ENCODE peak calls at places on chromosomes 4 and X, in five cellular contexts. One of them, this sample, is unnamed.

GRCh38 chr4:183522821-183523220 is 18.0 kb downstream of the ING2 start:
- DNase-seq in activated T-helper 9 cell treated with anti-CD3 and anti-CD28 coated beads, Interleukin-2, amount 50 U/mL, for 16 hours: no peak
- DNase-seq in AG08396: no peak
- DNase-seq in left lung: no peak
- DNase-seq in esophagus squamous epithelium: no peak
- DNase-seq in this sample: no peak

GRCh38 chr4:154877110-154877760 is 96.2 kb downstream of the RBM46 start:
- DNase-seq in esophagus squamous epithelium: no peak
- DNase-seq in activated T-helper 9 cell treated with anti-CD3 and anti-CD28 coated beads, Interleukin-2, amount 50 U/mL, for 16 hours: no peak
- DNase-seq in left lung: peak
- DNase-seq in AG08396: no peak
- DNase-seq in this sample: no peak

GRCh38 chr4:6277935-6278800 is 8.5 kb downstream of the WFS1 start:
- DNase-seq in AG08396: no peak
- DNase-seq in left lung: peak
- DNase-seq in activated T-helper 9 cell treated with anti-CD3 and anti-CD28 coated beads, Interleukin-2, amount 50 U/mL, for 16 hours: no peak
- DNase-seq in esophagus squamous epithelium: no peak
- DNase-seq in this sample: no peak

GRCh38 chr4:183996868-183997267 is 91.8 kb downstream of the STOX2 start:
- DNase-seq in AG08396: peak
- DNase-seq in esophagus squamous epithelium: no peak
- DNase-seq in activated T-helper 9 cell treated with anti-CD3 and anti-CD28 coated beads, Interleukin-2, amount 50 U/mL, for 16 hours: no peak
- DNase-seq in left lung: no peak
- DNase-seq in this sample: no peak

GRCh38 chr4:80196259-80197131 is 808 bp upstream of the PRDM8 start:
- DNase-seq in AG08396: no peak
- DNase-seq in left lung: peak
- DNase-seq in esophagus squamous epithelium: no peak
- DNase-seq in activated T-helper 9 cell treated with anti-CD3 and anti-CD28 coated beads, Interleukin-2, amount 50 U/mL, for 16 hours: no peak
- DNase-seq in this sample: no peak

GRCh38 chrX:18210470-18210869 is 10.2 kb downstream of the BEND2 start:
- DNase-seq in AG08396: no peak
- DNase-seq in left lung: no peak
- DNase-seq in activated T-helper 9 cell treated with anti-CD3 and anti-CD28 coated beads, Interleukin-2, amount 50 U/mL, for 16 hours: no peak
- DNase-seq in esophagus squamous epithelium: no peak
- DNase-seq in this sample: no peak

GRCh38 chr4:140372607-140373327 is 679 bp upstream of the SCOC start:
- DNase-seq in activated T-helper 9 cell treated with anti-CD3 and anti-CD28 coated beads, Interleukin-2, amount 50 U/mL, for 16 hours: peak
- DNase-seq in left lung: no peak
- DNase-seq in AG08396: peak
- DNase-seq in esophagus squamous epithelium: no peak
- DNase-seq in this sample: peak

GRCh38 chr4:71259911-71260331 is 78.9 kb upstream of the SLC4A4 start:
- DNase-seq in AG08396: no peak
- DNase-seq in left lung: no peak
- DNase-seq in esophagus squamous epithelium: no peak
- DNase-seq in activated T-helper 9 cell treated with anti-CD3 and anti-CD28 coated beads, Interleukin-2, amount 50 U/mL, for 16 hours: no peak
- DNase-seq in this sample: no peak

GRCh38 chr4:186698028-186698427 is 25.6 kb downstream of the FAT1 start:
- DNase-seq in left lung: no peak
- DNase-seq in AG08396: no peak
- DNase-seq in esophagus squamous epithelium: no peak
- DNase-seq in activated T-helper 9 cell treated with anti-CD3 and anti-CD28 coated beads, Interleukin-2, amount 50 U/mL, for 16 hours: no peak
- DNase-seq in this sample: no peak

GRCh38 chrX:22748093-22748999 is 251.4 kb upstream of the DDX53 start:
- DNase-seq in AG08396: peak
- DNase-seq in esophagus squamous epithelium: no peak
- DNase-seq in left lung: no peak
- DNase-seq in activated T-helper 9 cell treated with anti-CD3 and anti-CD28 coated beads, Interleukin-2, amount 50 U/mL, for 16 hours: no peak
- DNase-seq in this sample: peak

GRCh38 chr4:54709281-54709854 is 51.6 kb downstream of the KIT start:
- DNase-seq in AG08396: no peak
- DNase-seq in activated T-helper 9 cell treated with anti-CD3 and anti-CD28 coated beads, Interleukin-2, amount 50 U/mL, for 16 hours: no peak
- DNase-seq in esophagus squamous epithelium: no peak
- DNase-seq in left lung: no peak
- DNase-seq in this sample: no peak

GRCh38 chr4:77433102-77433733 is 172.4 kb upstream of the CXCL13 start:
- DNase-seq in esophagus squamous epithelium: no peak
- DNase-seq in left lung: no peak
- DNase-seq in activated T-helper 9 cell treated with anti-CD3 and anti-CD28 coated beads, Interleukin-2, amount 50 U/mL, for 16 hours: no peak
- DNase-seq in AG08396: peak
- DNase-seq in this sample: peak

GRCh38 chr4:7140062-7140691 is 52.2 kb upstream of the SORCS2 start:
- DNase-seq in activated T-helper 9 cell treated with anti-CD3 and anti-CD28 coated beads, Interleukin-2, amount 50 U/mL, for 16 hours: no peak
- DNase-seq in esophagus squamous epithelium: no peak
- DNase-seq in AG08396: no peak
- DNase-seq in left lung: no peak
- DNase-seq in this sample: no peak

GRCh38 chr4:53705151-53705764 is 114.0 kb upstream of the LNX1 start:
- DNase-seq in esophagus squamous epithelium: no peak
- DNase-seq in left lung: no peak
- DNase-seq in activated T-helper 9 cell treated with anti-CD3 and anti-CD28 coated beads, Interleukin-2, amount 50 U/mL, for 16 hours: no peak
- DNase-seq in AG08396: no peak
- DNase-seq in this sample: no peak

GRCh38 chr4:24885342-24885741 is 27.5 kb downstream of the CCDC149 start:
- DNase-seq in esophagus squamous epithelium: no peak
- DNase-seq in AG08396: no peak
- DNase-seq in activated T-helper 9 cell treated with anti-CD3 and anti-CD28 coated beads, Interleukin-2, amount 50 U/mL, for 16 hours: no peak
- DNase-seq in left lung: no peak
- DNase-seq in this sample: no peak

GRCh38 chrX:666762-667161 is 36.2 kb downstream of the SHOX start:
- DNase-seq in esophagus squamous epithelium: no peak
- DNase-seq in activated T-helper 9 cell treated with anti-CD3 and anti-CD28 coated beads, Interleukin-2, amount 50 U/mL, for 16 hours: no peak
- DNase-seq in AG08396: no peak
- DNase-seq in left lung: no peak
- DNase-seq in this sample: no peak

GRCh38 chr4:87807402-87807801 is 8.0 kb downstream of the IBSP start:
- DNase-seq in activated T-helper 9 cell treated with anti-CD3 and anti-CD28 coated beads, Interleukin-2, amount 50 U/mL, for 16 hours: no peak
- DNase-seq in left lung: no peak
- DNase-seq in AG08396: no peak
- DNase-seq in esophagus squamous epithelium: no peak
- DNase-seq in this sample: no peak

GRCh38 chr4:1241936-1242505 is 6.9 kb downstream of the CTBP1 start:
- DNase-seq in left lung: peak
- DNase-seq in activated T-helper 9 cell treated with anti-CD3 and anti-CD28 coated beads, Interleukin-2, amount 50 U/mL, for 16 hours: no peak
- DNase-seq in AG08396: peak
- DNase-seq in esophagus squamous epithelium: no peak
- DNase-seq in this sample: no peak

GRCh38 chr4:91243132-91243531 is 1060.6 kb upstream of the GRID2 start:
- DNase-seq in activated T-helper 9 cell treated with anti-CD3 and anti-CD28 coated beads, Interleukin-2, amount 50 U/mL, for 16 hours: no peak
- DNase-seq in AG08396: no peak
- DNase-seq in esophagus squamous epithelium: no peak
- DNase-seq in left lung: no peak
- DNase-seq in this sample: no peak

GRCh38 chr4:128707864-128708263 is 101.6 kb upstream of the JADE1 start:
- DNase-seq in AG08396: peak
- DNase-seq in left lung: no peak
- DNase-seq in activated T-helper 9 cell treated with anti-CD3 and anti-CD28 coated beads, Interleukin-2, amount 50 U/mL, for 16 hours: no peak
- DNase-seq in esophagus squamous epithelium: no peak
- DNase-seq in this sample: no peak

GRCh38 chr4:25107827-25108516 is 52.3 kb downstream of the SEPSECS start:
- DNase-seq in esophagus squamous epithelium: no peak
- DNase-seq in AG08396: no peak
- DNase-seq in activated T-helper 9 cell treated with anti-CD3 and anti-CD28 coated beads, Interleukin-2, amount 50 U/mL, for 16 hours: no peak
- DNase-seq in left lung: no peak
- DNase-seq in this sample: no peak

GRCh38 chrX:10603612-10604011 is 16.8 kb downstream of the MID1 start:
- DNase-seq in left lung: no peak
- DNase-seq in esophagus squamous epithelium: no peak
- DNase-seq in activated T-helper 9 cell treated with anti-CD3 and anti-CD28 coated beads, Interleukin-2, amount 50 U/mL, for 16 hours: no peak
- DNase-seq in AG08396: no peak
- DNase-seq in this sample: no peak

GRCh38 chrX:47191331-47191730 is 2.3 kb upstream of the UBA1 start:
- DNase-seq in left lung: no peak
- DNase-seq in activated T-helper 9 cell treated with anti-CD3 and anti-CD28 coated beads, Interleukin-2, amount 50 U/mL, for 16 hours: peak
- DNase-seq in AG08396: no peak
- DNase-seq in esophagus squamous epithelium: no peak
- DNase-seq in this sample: no peak

GRCh38 chr4:155353923-155354540 is 22.7 kb downstream of the MAP9 start:
- DNase-seq in esophagus squamous epithelium: no peak
- DNase-seq in AG08396: peak
- DNase-seq in left lung: peak
- DNase-seq in activated T-helper 9 cell treated with anti-CD3 and anti-CD28 coated beads, Interleukin-2, amount 50 U/mL, for 16 hours: no peak
- DNase-seq in this sample: no peak

GRCh38 chr4:74032064-74032463 is 6.4 kb downstream of the CXCL3 start:
- DNase-seq in AG08396: no peak
- DNase-seq in esophagus squamous epithelium: no peak
- DNase-seq in activated T-helper 9 cell treated with anti-CD3 and anti-CD28 coated beads, Interleukin-2, amount 50 U/mL, for 16 hours: no peak
- DNase-seq in left lung: no peak
- DNase-seq in this sample: no peak

GRCh38 chrX:44317196-44317595 is 26.3 kb downstream of the EFHC2 start:
- DNase-seq in activated T-helper 9 cell treated with anti-CD3 and anti-CD28 coated beads, Interleukin-2, amount 50 U/mL, for 16 hours: no peak
- DNase-seq in esophagus squamous epithelium: no peak
- DNase-seq in left lung: no peak
- DNase-seq in AG08396: no peak
- DNase-seq in this sample: no peak

GRCh38 chr4:105126311-105127153 is 20.1 kb upstream of the TET2 start:
- DNase-seq in AG08396: no peak
- DNase-seq in left lung: no peak
- DNase-seq in esophagus squamous epithelium: no peak
- DNase-seq in activated T-helper 9 cell treated with anti-CD3 and anti-CD28 coated beads, Interleukin-2, amount 50 U/mL, for 16 hours: no peak
- DNase-seq in this sample: no peak

GRCh38 chr4:169044723-169045447 is 34.8 kb upstream of the CBR4 start:
- DNase-seq in esophagus squamous epithelium: no peak
- DNase-seq in activated T-helper 9 cell treated with anti-CD3 and anti-CD28 coated beads, Interleukin-2, amount 50 U/mL, for 16 hours: no peak
- DNase-seq in left lung: no peak
- DNase-seq in AG08396: no peak
- DNase-seq in this sample: no peak

GRCh38 chrX:16212024-16212423 is 44.7 kb downstream of the MAGEB17 start:
- DNase-seq in left lung: no peak
- DNase-seq in AG08396: no peak
- DNase-seq in esophagus squamous epithelium: no peak
- DNase-seq in activated T-helper 9 cell treated with anti-CD3 and anti-CD28 coated beads, Interleukin-2, amount 50 U/mL, for 16 hours: no peak
- DNase-seq in this sample: no peak

GRCh38 chrX:10529344-10529743 is 91.0 kb downstream of the MID1 start:
- DNase-seq in left lung: no peak
- DNase-seq in activated T-helper 9 cell treated with anti-CD3 and anti-CD28 coated beads, Interleukin-2, amount 50 U/mL, for 16 hours: no peak
- DNase-seq in AG08396: peak
- DNase-seq in esophagus squamous epithelium: no peak
- DNase-seq in this sample: no peak

GRCh38 chrX:137930562-137930961 is 364.6 kb downstream of the ZIC3 start:
- DNase-seq in AG08396: no peak
- DNase-seq in left lung: no peak
- DNase-seq in activated T-helper 9 cell treated with anti-CD3 and anti-CD28 coated beads, Interleukin-2, amount 50 U/mL, for 16 hours: no peak
- DNase-seq in esophagus squamous epithelium: no peak
- DNase-seq in this sample: no peak

GRCh38 chr4:77025643-77026321 is 50.0 kb downstream of the CCNI start:
- DNase-seq in left lung: no peak
- DNase-seq in activated T-helper 9 cell treated with anti-CD3 and anti-CD28 coated beads, Interleukin-2, amount 50 U/mL, for 16 hours: no peak
- DNase-seq in AG08396: no peak
- DNase-seq in esophagus squamous epithelium: no peak
- DNase-seq in this sample: no peak

GRCh38 chr4:81454498-81454897 is 17.2 kb downstream of the RASGEF1B start:
- DNase-seq in AG08396: no peak
- DNase-seq in activated T-helper 9 cell treated with anti-CD3 and anti-CD28 coated beads, Interleukin-2, amount 50 U/mL, for 16 hours: no peak
- DNase-seq in esophagus squamous epithelium: no peak
- DNase-seq in left lung: no peak
- DNase-seq in this sample: no peak